ENCODE peak calls at places on chromosome 1, in ten cellular contexts. O is psoas muscle, E is fibroblast of lung, T is neural progenitor cell, Y is sigmoid colon, V is aorta, I is iPS DF 6.9, P is pancreas, W is GM23338, K is heart left ventricle. X is an unnamed sample.

GRCh38 chr1:97796716-97797115 is 124.1 kb downstream of the DPYD start:
- DNase-seq in V (no peak), O (no peak), P (no peak), I (no peak), W (no peak), Y (no peak), T (no peak), K (no peak), E (peak), X (no peak)

GRCh38 chr1:236854602-236854978 is 59.5 kb downstream of the MTR start:
- DNase-seq in P (no peak), T (no peak), V (no peak), W (no peak), I (no peak), K (no peak), O (no peak), Y (no peak), E (peak), X (no peak)

GRCh38 chr1:247402099-247402706 is 13.8 kb upstream of the NLRP3 start:
- DNase-seq in K (no peak), I (no peak), E (no peak), V (no peak), T (no peak), Y (no peak), P (no peak), W (peak), O (no peak), X (no peak)

GRCh38 chr1:86429122-86429725 is 5.3 kb downstream of the CLCA2 start:
- DNase-seq in T (no peak), O (no peak), P (no peak), V (no peak), I (no peak), K (no peak), Y (no peak), E (peak), W (no peak), X (no peak)

GRCh38 chr1:160879056-160879455 is 5.9 kb downstream of the ITLN1 start:
- DNase-seq in P (no peak), W (no peak), T (no peak), V (no peak), I (no peak), Y (no peak), K (no peak), O (no peak), E (no peak), X (no peak)

GRCh38 chr1:46519209-46519608 is 29.6 kb downstream of the DMBX1 start:
- DNase-seq in Y (no peak), T (no peak), O (no peak), I (no peak), K (no peak), E (peak), P (no peak), W (no peak), V (no peak), X (no peak)

GRCh38 chr1:22919341-22920025 is 53.2 kb downstream of the LACTBL1 start:
- DNase-seq in E (peak), V (peak), I (no peak), Y (no peak), W (no peak), K (no peak), T (no peak), O (no peak), P (no peak), X (no peak)

GRCh38 chr1:203325004-203325417 is 19.7 kb downstream of the BTG2 start:
- DNase-seq in Y (no peak), E (peak), K (no peak), T (peak), V (no peak), P (no peak), I (no peak), W (peak), O (no peak), X (no peak)

GRCh38 chr1:37342736-37343135 is 131.6 kb upstream of the ZC3H12A start:
- DNase-seq in P (no peak), T (peak), E (no peak), V (no peak), K (no peak), I (no peak), Y (no peak), W (peak), O (no peak), X (no peak)

GRCh38 chr1:22120469-22120790 is 22.5 kb downstream of the WNT4 start:
- DNase-seq in P (no peak), V (no peak), W (no peak), E (no peak), I (no peak), Y (no peak), T (no peak), O (no peak), K (no peak), X (no peak)

GRCh38 chr1:119011706-119012105 is 23.6 kb upstream of the TBX15 start:
- DNase-seq in W (no peak), K (no peak), T (no peak), I (no peak), V (no peak), O (no peak), P (no peak), Y (no peak), E (no peak), X (no peak)

GRCh38 chr1:229325873-229326502 is 16.9 kb downstream of the CCSAP start:
- DNase-seq in E (no peak), P (no peak), W (no peak), Y (no peak), T (no peak), V (no peak), K (no peak), O (no peak), I (no peak), X (no peak)

GRCh38 chr1:34763142-34763781 is 3.7 kb downstream of the GJB4 start:
- DNase-seq in P (no peak), Y (no peak), E (peak), T (no peak), W (peak), V (no peak), K (no peak), I (no peak), O (no peak), X (no peak)

GRCh38 chr1:56133517-56134472 is 445.6 kb downstream of the PLPP3 start:
- DNase-seq in W (no peak), V (no peak), O (no peak), P (no peak), Y (no peak), T (no peak), K (no peak), E (no peak), I (no peak), X (no peak)

GRCh38 chr1:4939266-4939665 is 284.9 kb downstream of the AJAP1 start:
- DNase-seq in Y (no peak), K (no peak), I (no peak), O (no peak), P (no peak), T (no peak), V (no peak), W (no peak), E (peak), X (no peak)

GRCh38 chr1:12185556-12186276 is 18.9 kb downstream of the TNFRSF1B start:
- DNase-seq in K (no peak), Y (no peak), P (no peak), E (no peak), O (no peak), I (no peak), W (no peak), V (no peak), T (no peak), X (peak)
- H3K27ac ChIP-seq in K (peak), Y (peak), P (no peak), E (peak), O (peak), I (no peak), W (no peak), V (no peak), T (no peak), X (peak)

DNA sequence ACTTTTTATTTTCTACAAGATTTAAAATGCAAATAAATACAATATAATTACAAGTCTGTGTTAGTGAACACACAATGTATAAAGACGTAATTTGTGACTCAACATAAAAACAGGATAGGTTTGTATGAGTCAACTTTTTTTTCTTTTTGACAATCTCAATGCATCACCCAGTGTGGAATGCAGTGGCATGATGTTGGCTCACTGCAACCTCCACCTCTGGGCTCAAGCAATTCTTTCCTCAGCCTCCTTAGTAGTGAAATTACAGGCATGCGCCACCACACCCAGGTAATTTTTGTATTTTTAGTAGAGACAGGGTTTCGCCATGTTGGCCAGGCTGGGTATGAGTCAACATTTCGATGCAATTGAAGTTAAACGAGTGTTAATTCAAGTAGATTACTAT is 5.9 kb upstream of the SPRR2E start:
- DNase-seq in E (peak), P (no peak), Y (no peak), T (no peak), O (no peak), I (no peak), V (no peak), W (no peak), K (no peak), X (no peak)
- H3K27ac ChIP-seq in E (no peak), P (no peak), Y (no peak), T (no peak), O (no peak), I (no peak), V (no peak), W (no peak), K (no peak), X (no peak)

GRCh38 chr1:27138927-27139326 is 16.0 kb downstream of the SLC9A1 start:
- DNase-seq in V (no peak), P (no peak), T (no peak), O (no peak), E (no peak), K (no peak), I (no peak), W (no peak), Y (no peak), X (peak)

GRCh38 chr1:27143408-27143807 is 11.5 kb downstream of the SLC9A1 start:
- DNase-seq in O (no peak), Y (no peak), V (no peak), T (no peak), W (no peak), I (no peak), P (no peak), E (peak), K (no peak), X (peak)

GRCh38 chr1:27142464-27142863 is 12.5 kb downstream of the SLC9A1 start:
- DNase-seq in Y (no peak), I (no peak), O (no peak), E (no peak), T (no peak), K (no peak), V (no peak), P (no peak), W (no peak), X (no peak)

GRCh38 chr1:27139980-27140379 is 14.9 kb downstream of the SLC9A1 start:
- DNase-seq in I (no peak), E (no peak), W (no peak), T (no peak), O (no peak), P (no peak), Y (no peak), V (no peak), K (no peak), X (no peak)

DNA sequence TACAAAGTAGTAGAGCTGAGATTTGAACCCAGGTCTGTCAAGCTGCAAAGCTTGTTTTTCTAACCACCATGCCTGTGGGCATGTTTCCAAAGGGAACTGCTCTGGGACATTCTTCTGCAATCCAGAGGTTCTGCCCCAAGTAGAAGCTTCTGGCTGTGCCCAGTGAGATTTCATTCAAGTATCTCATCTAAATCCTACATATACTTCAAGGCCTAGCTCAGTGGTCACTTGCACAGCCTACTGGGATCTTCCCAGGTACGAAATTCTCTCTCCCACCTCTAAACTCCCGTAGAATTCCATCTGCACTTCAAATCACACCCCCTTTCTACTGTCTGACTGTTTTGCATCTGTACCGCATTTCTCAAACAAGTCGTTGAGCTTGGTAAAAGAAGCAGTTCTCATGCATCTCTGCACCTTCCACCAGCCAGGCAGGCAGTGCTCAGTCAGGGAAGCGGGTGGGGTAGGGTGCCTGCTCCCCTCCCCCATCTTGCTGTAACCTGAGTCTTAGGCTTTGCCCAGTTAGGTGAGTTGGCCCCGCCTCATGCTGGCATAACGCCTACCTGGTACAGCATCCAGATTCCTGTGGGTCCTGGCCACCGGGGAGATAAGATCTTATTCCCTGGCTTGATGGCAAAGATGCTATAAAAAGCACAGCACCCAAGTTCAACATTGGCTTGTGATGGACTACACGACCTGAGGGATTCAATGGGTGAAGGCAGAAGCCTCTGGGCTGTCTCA is 13.5 kb downstream of the SLC9A1 start:
- DNase-seq in P (no peak), E (no peak), K (no peak), O (peak), I (no peak), W (peak), T (no peak), V (no peak), Y (no peak), X (peak)
- H3K27ac ChIP-seq in P (no peak), E (no peak), K (no peak), O (peak), I (no peak), W (peak), T (no peak), V (no peak), Y (peak), X (peak)

GRCh38 chr1:7932524-7933149 is 8.0 kb downstream of the TNFRSF9 start:
- DNase-seq in O (no peak), I (no peak), T (peak), W (peak), K (no peak), V (no peak), E (no peak), Y (no peak), P (no peak), X (no peak)

GRCh38 chr1:7931446-7931812 is 9.2 kb downstream of the TNFRSF9 start:
- DNase-seq in P (no peak), K (no peak), W (no peak), O (no peak), I (no peak), T (no peak), E (no peak), V (no peak), Y (no peak), X (no peak)

GRCh38 chr1:7929637-7930036 is 11.0 kb downstream of the TNFRSF9 start:
- DNase-seq in T (no peak), I (no peak), O (no peak), E (no peak), Y (no peak), K (no peak), V (no peak), W (no peak), P (no peak), X (no peak)

GRCh38 chr1:7928247-7928646 is 12.4 kb downstream of the TNFRSF9 start:
- DNase-seq in O (no peak), V (no peak), I (no peak), E (no peak), W (no peak), P (no peak), K (no peak), T (no peak), Y (no peak), X (no peak)

GRCh38 chr1:7930547-7931445 is 9.8 kb downstream of the TNFRSF9 start:
- DNase-seq in T (no peak), E (no peak), V (no peak), O (no peak), P (no peak), I (no peak), W (no peak), K (no peak), Y (no peak), X (no peak)
- H3K27ac ChIP-seq in T (no peak), E (no peak), V (no peak), O (no peak), P (no peak), I (no peak), W (no peak), K (no peak), Y (no peak), X (no peak)

GRCh38 chr1:154866257-154866994 is 3.7 kb downstream of the KCNN3 start:
- DNase-seq in W (no peak), Y (no peak), T (no peak), O (no peak), V (no peak), E (peak), I (no peak), K (no peak), P (no peak), X (no peak)
- H3K27ac ChIP-seq in W (no peak), Y (peak), T (no peak), O (peak), V (no peak), E (no peak), I (no peak), K (no peak), P (no peak), X (peak)

GRCh38 chr1:28885472-28885877 is 28.9 kb upstream of the EPB41 start:
- DNase-seq in W (no peak), T (no peak), I (no peak), O (no peak), Y (no peak), E (no peak), V (no peak), P (no peak), K (no peak), X (no peak)

GRCh38 chr1:28885982-28886730 is 28.2 kb upstream of the EPB41 start:
- DNase-seq in Y (no peak), T (no peak), V (no peak), E (no peak), K (no peak), P (no peak), I (no peak), W (no peak), O (no peak), X (no peak)

GRCh38 chr1:28887835-28888682 is 26.3 kb upstream of the EPB41 start:
- DNase-seq in Y (peak), W (peak), P (peak), O (no peak), K (peak), I (no peak), V (no peak), T (peak), E (peak), X (no peak)

GRCh38 chr1:28887418-28887834 is 26.9 kb upstream of the EPB41 start:
- DNase-seq in P (peak), V (no peak), W (peak), E (no peak), K (peak), I (no peak), O (no peak), Y (no peak), T (peak), X (no peak)

DNA sequence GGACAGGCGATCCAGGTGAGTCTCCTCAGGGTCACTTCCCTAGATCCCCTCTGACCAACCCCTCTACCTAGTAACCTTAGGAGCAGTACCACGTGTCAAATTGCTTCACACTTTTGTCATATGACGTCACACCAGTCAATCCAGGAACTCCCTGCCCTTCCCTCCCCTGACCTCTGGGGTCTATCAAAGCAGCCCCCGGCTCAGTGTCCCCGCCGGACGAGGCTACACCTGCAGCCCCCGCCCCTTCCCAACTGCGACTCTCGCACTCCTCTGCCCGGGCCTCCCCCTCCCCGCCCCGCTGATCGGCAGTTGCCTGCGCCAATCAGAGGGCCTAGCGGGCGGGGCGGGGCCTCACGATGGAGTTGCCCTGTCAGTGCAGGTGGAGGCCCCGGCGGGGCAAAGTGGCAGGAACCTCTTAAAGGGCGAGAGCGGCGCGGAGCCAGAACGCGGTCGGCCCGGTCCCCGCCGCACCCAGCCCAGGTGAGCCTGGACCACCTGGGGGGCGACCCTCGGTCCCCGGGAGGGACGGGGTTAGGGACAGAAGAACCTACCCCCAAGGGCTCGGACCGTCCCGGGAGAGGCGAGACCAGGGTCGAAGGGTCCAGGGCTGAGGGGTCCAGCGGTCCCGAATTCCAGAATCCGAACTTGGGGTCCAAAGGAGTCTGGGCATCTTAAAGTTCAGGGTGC is 27.5 kb upstream of the EPB41 start:
- DNase-seq in I (no peak), K (peak), O (peak), T (peak), E (peak), P (peak), W (peak), Y (peak), V (peak), X (peak)
- H3K27ac ChIP-seq in I (no peak), K (peak), O (peak), T (no peak), E (no peak), P (peak), W (no peak), Y (peak), V (no peak), X (peak)

GRCh38 chr1:84985365-84985764 is 11.5 kb downstream of the MCOLN2 start:
- DNase-seq in T (no peak), W (no peak), Y (no peak), E (no peak), I (no peak), K (no peak), O (no peak), P (no peak), V (no peak), X (no peak)
- H3K27ac ChIP-seq in T (no peak), W (no peak), Y (no peak), E (no peak), I (no peak), K (no peak), O (no peak), P (no peak), V (no peak), X (no peak)

GRCh38 chr1:181846681-181847080 is 214.8 kb downstream of the ZNF648 start:
- DNase-seq in O (no peak), W (no peak), T (no peak), E (no peak), Y (no peak), P (no peak), V (no peak), I (no peak), K (no peak), X (no peak)
- H3K27ac ChIP-seq in O (no peak), W (no peak), T (no peak), E (no peak), Y (no peak), P (no peak), V (no peak), I (no peak), K (no peak), X (no peak)

DNA sequence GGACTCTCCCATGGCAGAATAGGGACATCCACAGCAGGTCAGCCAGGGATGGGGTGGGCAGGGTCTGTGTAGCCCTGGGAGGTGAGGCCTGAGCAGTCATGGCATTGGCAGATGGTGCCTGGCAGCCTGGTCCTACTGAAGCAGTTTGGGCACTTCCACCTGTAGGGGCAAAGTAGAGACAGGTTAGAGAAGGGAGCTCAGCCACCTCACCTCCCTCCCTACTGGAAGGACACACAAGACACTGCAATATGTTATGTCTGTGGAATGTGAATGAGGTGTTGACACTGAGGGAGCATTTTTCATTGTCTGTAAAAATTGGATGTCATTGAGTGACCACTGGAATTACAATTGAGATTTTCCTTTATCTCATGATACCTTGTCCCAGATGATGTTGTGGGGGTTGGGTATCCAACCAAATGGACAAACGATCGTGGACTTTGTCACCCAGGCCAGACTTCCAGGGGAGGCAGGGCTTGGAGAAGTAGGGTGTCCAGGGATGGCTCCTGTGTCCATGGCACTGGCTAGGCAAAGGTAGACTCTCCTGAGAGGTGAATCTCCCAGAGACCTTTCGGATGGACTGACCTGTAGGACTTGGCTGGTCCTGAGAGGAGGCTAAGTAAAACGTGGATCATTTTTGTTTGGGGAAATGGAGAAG is 9.7 kb downstream of the SHISA4 start:
- DNase-seq in K (no peak), P (no peak), E (no peak), I (no peak), Y (no peak), W (no peak), V (no peak), O (no peak), T (no peak), X (no peak)
- H3K27ac ChIP-seq in K (no peak), P (no peak), E (no peak), I (no peak), Y (peak), W (no peak), V (peak), O (peak), T (no peak), X (no peak)

X was measured in gastrocnemius medialis.